ENCODE peak calls at places on chromosomes 5 and 9, in four cellular contexts. V, H, Y and Z are unnamed samples.

GRCh38 chr9:96500696-96501660 is 51.0 kb downstream of the HABP4 start:
- DNase-seq in V (no peak), H (no peak), Y (no peak), Z (peak; percentile 51)

GRCh38 chr5:138938526-138938925 is 63.4 kb upstream of the LRRTM2 start:
- DNase-seq in V (no peak), H (no peak), Y (no peak), Z (peak; percentile 40)

GRCh38 chr9:95954940-95955339 is 79.4 kb downstream of the ERCC6L2 start:
- DNase-seq in V (no peak), H (no peak), Y (no peak), Z (no peak)

GRCh38 chr5:73591102-73591695 is 25.7 kb downstream of the UTP15 start:
- DNase-seq in V (no peak), H (no peak), Y (peak; percentile 56), Z (peak; percentile 86)

GRCh38 chr5:128038641-128039040 is 44.9 kb upstream of the SLC12A2 start:
- DNase-seq in V (no peak), H (no peak), Y (no peak), Z (peak; percentile 38)

GRCh38 chr5:141349917-141350619 is at the start of gene PCDHGB1:
- DNase-seq in V (no peak), H (no peak), Y (no peak), Z (peak; percentile 15)

GRCh38 chr5:55708732-55709131 is 3.4 kb downstream of the SLC38A9 start:
- DNase-seq in V (no peak), H (no peak), Y (no peak), Z (no peak)

GRCh38 chr5:43947870-43948269 is 344.9 kb downstream of the NNT start:
- DNase-seq in V (no peak), H (no peak), Y (no peak), Z (no peak)

DNA sequence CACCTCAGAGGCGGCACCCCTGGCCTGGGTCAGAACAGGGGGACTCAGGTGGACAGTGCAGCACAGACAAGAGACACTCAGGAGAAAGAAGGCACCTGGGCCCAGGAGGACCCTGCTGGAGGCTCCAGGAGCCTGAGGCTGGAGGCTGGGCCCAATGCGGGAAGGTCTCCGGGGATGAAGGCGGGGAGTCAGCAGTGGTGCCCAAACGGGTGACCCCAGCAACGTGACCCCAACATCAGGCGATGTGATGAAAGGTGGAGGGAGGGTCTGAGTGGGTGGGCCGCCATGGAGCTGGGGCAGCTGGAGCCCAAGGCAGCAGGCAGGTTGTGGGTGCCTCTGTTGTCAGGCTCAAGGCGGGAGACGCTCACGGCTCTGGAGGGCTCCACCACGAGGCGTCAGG is 37.5 kb downstream of the LPCAT1 start:
- DNase-seq in V (no peak), H (no peak), Y (no peak), Z (no peak)
- H3K36me3 ChIP-seq in V (no peaks in the 10 kb centered on the region), H (peaks cover 38% of the 10 kb centered on the region), Y (no peaks in the 10 kb centered on the region), Z (peaks cover 67% of the 10 kb centered on the region)

GRCh38 chr9:121286688-121286972 is 18.7 kb downstream of the GSN start:
- DNase-seq in V (no peak), H (no peak), Y (no peak), Z (no peak)

GRCh38 chr9:121286973-121287721 is 19.2 kb downstream of the GSN start:
- DNase-seq in V (peak; percentile 94), H (no peak), Y (peak; percentile 86), Z (peak; percentile 97)

GRCh38 chr9:121283856-121284732 is 16.1 kb downstream of the GSN start:
- DNase-seq in V (peak; percentile 74), H (no peak), Y (peak; percentile 44), Z (no peak)

GRCh38 chr9:121284733-121285451 is 16.9 kb downstream of the GSN start:
- DNase-seq in V (peak; percentile 59), H (no peak), Y (peak; percentile 44), Z (no peak)

DNA sequence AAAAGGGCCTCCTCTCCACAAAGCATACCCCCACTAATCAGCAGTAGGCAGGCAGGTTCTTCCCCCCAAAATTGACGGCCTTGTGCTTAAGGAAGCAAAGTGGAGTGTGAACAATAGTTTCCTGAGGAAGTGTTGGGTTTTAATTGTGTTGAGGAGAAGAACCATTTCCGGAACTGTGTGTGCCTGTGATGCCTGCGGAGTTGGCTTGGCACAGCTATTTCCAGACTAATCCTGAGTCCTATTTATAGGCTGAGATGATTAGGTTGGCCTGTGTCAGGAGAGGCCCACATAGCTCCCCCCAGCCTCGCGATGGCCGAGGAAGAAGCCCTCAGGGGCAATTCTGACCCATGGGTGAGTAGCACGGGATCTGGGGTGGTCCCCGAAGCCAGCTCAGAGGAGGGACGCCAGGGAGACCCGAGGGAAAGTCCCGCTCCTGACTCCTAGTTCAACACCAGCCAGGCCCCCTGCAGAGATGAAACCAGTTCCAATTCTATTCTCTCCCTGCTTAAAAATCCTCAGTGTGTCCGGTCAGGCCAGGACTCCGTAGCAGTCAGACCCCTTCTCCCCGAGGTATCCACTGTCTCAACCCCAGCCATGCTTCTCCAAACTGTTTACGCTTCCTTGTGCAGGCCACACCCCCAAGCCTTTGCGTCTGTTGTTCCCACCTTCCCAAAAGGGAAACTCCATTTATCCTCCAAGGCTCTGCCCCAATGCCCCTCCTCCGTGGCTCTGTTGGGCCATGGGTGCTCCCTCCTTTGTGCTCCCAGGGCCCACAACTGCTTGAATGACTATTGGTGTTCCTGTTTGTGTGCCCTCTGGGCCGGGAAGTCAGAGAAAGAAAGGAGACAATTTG is 18.1 kb downstream of the GSN start:
- DNase-seq in V (peak; percentile 86), H (no peak), Y (peak; percentile 68), Z (peak; percentile 90)
- H3K4me1 ChIP-seq in V (peaks cover 47% of the 10 kb centered on the region), H (no peaks in the 10 kb centered on the region), Y (peaks cover 92% of the 10 kb centered on the region), Z (peaks cover 49% of the 10 kb centered on the region)

GRCh38 chr5:95957804-95958203 is 3.8 kb downstream of the ELL2 start:
- DNase-seq in V (no peak), H (no peak), Y (no peak), Z (no peak)

GRCh38 chr5:95958308-95959014 is 3.2 kb downstream of the ELL2 start:
- DNase-seq in V (no peak), H (no peak), Y (peak; percentile 61), Z (peak; percentile 46)

GRCh38 chr5:95954716-95955115 is 6.9 kb downstream of the ELL2 start:
- DNase-seq in V (no peak), H (no peak), Y (no peak), Z (no peak)

GRCh38 chr5:95956900-95957293 is 4.8 kb downstream of the ELL2 start:
- DNase-seq in V (no peak), H (no peak), Y (no peak), Z (no peak)

GRCh38 chr5:95955996-95956899 is 5.4 kb downstream of the ELL2 start:
- DNase-seq in V (no peak), H (no peak), Y (no peak), Z (no peak)
- H3K36me3 ChIP-seq in V (no peaks in the 10 kb centered on the region), H (no peaks in the 10 kb centered on the region), Y (no peaks in the 10 kb centered on the region), Z (no peaks in the 10 kb centered on the region)

DNA sequence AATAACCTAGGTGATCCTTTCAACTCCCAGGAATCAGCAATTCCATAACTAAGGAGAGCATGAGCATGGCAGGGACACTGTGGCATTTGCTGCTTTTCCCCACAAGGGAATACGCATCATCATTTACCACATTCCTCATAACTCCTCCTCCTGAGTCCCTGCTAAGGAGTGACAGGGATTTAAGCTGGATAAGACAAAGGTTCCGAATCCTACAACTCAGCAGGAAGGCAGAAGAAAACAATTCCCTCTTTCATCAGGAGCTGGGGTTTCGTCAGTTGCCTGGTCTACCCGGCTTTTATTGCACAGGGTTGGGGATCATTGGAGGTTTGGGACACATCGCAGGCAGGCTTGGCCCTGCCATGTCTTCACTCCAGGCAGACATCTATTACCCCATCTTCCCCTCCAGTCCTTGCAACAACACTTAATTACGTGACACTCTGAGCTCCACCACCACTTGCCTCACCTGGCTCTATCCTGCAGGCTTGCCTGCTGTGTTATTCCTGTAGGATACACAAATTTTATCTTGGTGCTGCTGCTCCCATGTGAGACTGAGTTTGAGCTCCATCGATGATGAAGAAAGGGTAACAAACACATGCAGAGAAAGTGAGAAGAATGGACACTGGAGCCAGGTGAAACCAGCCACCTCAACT is 563.0 kb upstream of the KLF4 start:
- DNase-seq in V (no peak), H (no peak), Y (no peak), Z (no peak)
- H3K4me1 ChIP-seq in V (no peaks in the 10 kb centered on the region), H (no peaks in the 10 kb centered on the region), Y (peaks cover 9% of the 10 kb centered on the region), Z (peaks cover 5% of the 10 kb centered on the region)

DNA sequence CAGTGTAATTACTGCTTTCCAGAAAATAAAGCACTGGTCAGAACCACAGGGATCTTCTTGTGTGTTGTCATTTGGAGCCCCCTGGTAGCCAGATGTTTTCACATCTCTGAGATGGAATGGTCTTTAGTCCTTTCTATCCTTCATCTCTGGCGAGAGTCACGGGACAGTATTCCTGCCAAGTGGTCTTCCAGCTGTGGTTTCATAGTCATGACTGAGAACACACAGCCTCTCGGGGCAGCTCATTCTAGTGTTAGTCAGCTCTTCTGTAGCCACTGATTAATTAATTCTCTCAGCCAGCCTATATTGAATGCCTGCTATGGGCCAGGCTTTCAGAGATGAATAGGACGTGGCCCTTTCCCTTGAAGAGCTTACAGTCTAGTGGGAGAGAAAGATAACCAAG is 34.1 kb downstream of the HMGXB3 start:
- DNase-seq in V (no peak), H (no peak), Y (no peak), Z (peak; percentile 47)
- H3K36me3 ChIP-seq in V (peaks cover 80% of the 10 kb centered on the region), H (peaks cover 80% of the 10 kb centered on the region), Y (no peaks in the 10 kb centered on the region), Z (peaks cover 88% of the 10 kb centered on the region)

DNA sequence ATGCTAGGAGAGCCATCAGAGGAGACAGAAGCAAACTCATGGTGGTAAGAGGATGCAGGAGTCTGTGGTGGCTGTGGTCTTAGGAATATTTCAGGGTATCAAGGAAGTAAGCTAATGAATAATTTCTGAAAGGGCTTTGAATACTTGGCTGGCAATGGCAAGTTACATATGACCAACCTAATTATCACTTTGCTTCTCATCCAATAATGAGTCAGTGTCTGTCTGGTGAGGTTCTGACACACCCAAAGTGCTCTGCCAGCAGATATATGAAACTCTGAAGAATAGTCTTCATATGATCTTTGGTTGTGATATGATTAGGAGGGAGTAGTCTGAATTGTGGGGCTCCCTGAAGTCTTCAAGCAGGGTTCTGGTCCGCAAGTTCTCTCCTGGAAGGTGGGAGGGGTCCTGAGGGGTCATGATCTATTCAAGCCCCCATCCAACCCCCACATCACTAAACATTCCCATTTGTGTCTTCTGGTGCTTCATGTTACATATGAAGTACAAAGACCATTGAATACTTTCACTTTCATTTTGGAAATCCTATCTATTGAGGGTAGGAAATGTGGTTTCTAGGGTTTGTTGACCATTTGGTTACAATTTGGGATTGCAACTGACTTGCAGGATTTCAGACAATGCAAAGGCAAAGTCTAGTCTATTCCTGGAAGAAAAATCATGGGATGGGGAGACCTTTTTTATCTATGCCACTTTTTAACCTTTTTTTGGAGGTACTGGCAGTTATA is 199.9 kb upstream of the CDKN2B start:
- DNase-seq in V (no peak), H (no peak), Y (no peak), Z (no peak)
- H3K4me1 ChIP-seq in V (no peaks in the 10 kb centered on the region), H (peaks cover 4% of the 10 kb centered on the region), Y (no peaks in the 10 kb centered on the region), Z (peaks cover 2% of the 10 kb centered on the region)